ENCODE peak calls at places on chromosomes 1 and 21, in four cellular contexts. One of them, this sample, is unnamed.

GRCh38 chr21:29130234-29130993 is at the start of gene MAP3K7CL:
- DNase-seq in IMR-90: peak
- DNase-seq in mesendoderm: peak
- DNase-seq in H1: no peak
- DNase-seq in this sample: no peak

GRCh38 chr1:224212618-224213037 is 29.6 kb downstream of the DEGS1 start:
- DNase-seq in IMR-90: no peak
- DNase-seq in mesendoderm: no peak
- DNase-seq in H1: no peak
- DNase-seq in this sample: no peak

GRCh38 chr1:192580351-192580962 is 4.9 kb downstream of the RGS1 start:
- DNase-seq in IMR-90: peak
- DNase-seq in mesendoderm: peak
- DNase-seq in H1: no peak
- DNase-seq in this sample: no peak

GRCh38 chr1:29290414-29290980 is 54.2 kb downstream of the PTPRU start:
- DNase-seq in IMR-90: peak
- DNase-seq in mesendoderm: no peak
- DNase-seq in H1: no peak
- DNase-seq in this sample: no peak

GRCh38 chr1:178575611-178576331 is 62.9 kb downstream of the TEX35 start:
- DNase-seq in IMR-90: peak
- DNase-seq in mesendoderm: no peak
- DNase-seq in H1: no peak
- DNase-seq in this sample: no peak

GRCh38 chr1:56434659-56435202 is 144.6 kb downstream of the PLPP3 start:
- DNase-seq in IMR-90: no peak
- DNase-seq in mesendoderm: peak
- DNase-seq in H1: no peak
- DNase-seq in this sample: no peak

GRCh38 chr1:1440941-1441888 is 5.7 kb downstream of the VWA1 start:
- DNase-seq in IMR-90: no peak
- DNase-seq in mesendoderm: peak
- DNase-seq in H1: peak
- DNase-seq in this sample: no peak

GRCh38 chr1:192709544-192709943 is 73.6 kb downstream of the RGS13 start:
- DNase-seq in IMR-90: peak
- DNase-seq in mesendoderm: peak
- DNase-seq in H1: no peak
- DNase-seq in this sample: no peak

GRCh38 chr1:20448626-20449215 is 37.3 kb downstream of the CAMK2N1 start:
- DNase-seq in IMR-90: no peak
- DNase-seq in mesendoderm: peak
- DNase-seq in H1: no peak
- DNase-seq in this sample: no peak

GRCh38 chr1:3691421-3692204 is 39.3 kb downstream of the TP73 start:
- DNase-seq in IMR-90: no peak
- DNase-seq in mesendoderm: no peak
- DNase-seq in H1: no peak
- DNase-seq in this sample: no peak

GRCh38 chr1:26597629-26598039 is 68.1 kb downstream of the RPS6KA1 start:
- DNase-seq in IMR-90: peak
- DNase-seq in mesendoderm: peak
- DNase-seq in H1: no peak
- DNase-seq in this sample: no peak

GRCh38 chr1:174788981-174789380 is 210.8 kb upstream of the CACYBP start:
- DNase-seq in IMR-90: peak
- DNase-seq in mesendoderm: no peak
- DNase-seq in H1: no peak
- DNase-seq in this sample: no peak

GRCh38 chr1:225426395-225427248 is 1.2 kb downstream of the LBR start:
- DNase-seq in IMR-90: peak
- DNase-seq in mesendoderm: peak
- DNase-seq in H1: no peak
- DNase-seq in this sample: no peak

GRCh38 chr1:110545492-110545891 is 26.5 kb upstream of the KCNA10 start:
- DNase-seq in IMR-90: no peak
- DNase-seq in mesendoderm: no peak
- DNase-seq in H1: no peak
- DNase-seq in this sample: no peak

GRCh38 chr1:25544819-25545218 is 1.4 kb downstream of the LDLRAP1 start:
- DNase-seq in IMR-90: no peak
- DNase-seq in mesendoderm: no peak
- DNase-seq in H1: no peak
- DNase-seq in this sample: no peak

GRCh38 chr1:25543106-25543424 is 341 bp upstream of the LDLRAP1 start:
- DNase-seq in IMR-90: no peak
- DNase-seq in mesendoderm: no peak
- DNase-seq in H1: no peak
- DNase-seq in this sample: no peak

GRCh38 chr1:25543425-25544242 is at the start of gene LDLRAP1:
- DNase-seq in IMR-90: peak
- DNase-seq in mesendoderm: peak
- DNase-seq in H1: peak
- DNase-seq in this sample: peak

GRCh38 chr1:25545767-25546166 is 2.4 kb downstream of the LDLRAP1 start:
- DNase-seq in IMR-90: no peak
- DNase-seq in mesendoderm: no peak
- DNase-seq in H1: no peak
- DNase-seq in this sample: no peak

GRCh38 chr1:25544243-25544764 is 898 bp downstream of the LDLRAP1 start:
- DNase-seq in IMR-90: no peak
- DNase-seq in mesendoderm: no peak
- DNase-seq in H1: no peak
- DNase-seq in this sample: no peak
- H4K8ac ChIP-seq in IMR-90: no peak
- H4K8ac ChIP-seq in mesendoderm: no peak
- H4K8ac ChIP-seq in H1: peak
- H4K8ac ChIP-seq in this sample: no peak

GRCh38 chr1:201399352-201400126 is 415 bp upstream of the LAD1 start:
- DNase-seq in IMR-90: no peak
- DNase-seq in mesendoderm: peak
- DNase-seq in H1: peak
- DNase-seq in this sample: peak
- H2BK15ac ChIP-seq in IMR-90: no peak
- H2BK15ac ChIP-seq in mesendoderm: peak
- H2BK15ac ChIP-seq in H1: peak
- H2BK15ac ChIP-seq in this sample: no peak

DNA sequence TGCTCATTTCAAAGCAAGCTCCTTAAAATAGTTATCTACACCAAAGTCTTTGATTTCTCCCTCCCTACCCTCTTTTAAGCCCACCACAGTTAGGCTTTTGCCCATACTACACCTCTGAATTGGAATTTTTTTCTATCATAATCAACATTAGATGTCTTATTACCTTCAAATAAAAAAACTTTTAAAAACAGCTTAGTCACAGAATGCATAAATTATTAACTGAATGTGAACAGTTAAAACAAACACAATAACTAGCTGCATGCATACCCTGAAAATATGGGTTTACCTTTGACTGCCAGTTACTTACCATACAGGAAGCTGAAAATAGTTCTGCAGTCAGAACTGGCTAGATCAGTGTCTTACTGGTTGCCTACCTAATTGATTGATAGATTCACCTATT is 210.9 kb downstream of the TGFB2 start:
- DNase-seq in IMR-90: no peak
- DNase-seq in mesendoderm: no peak
- DNase-seq in H1: no peak
- DNase-seq in this sample: no peak
- H3K56ac ChIP-seq in IMR-90: no peak
- H3K56ac ChIP-seq in mesendoderm: no peak
- H3K56ac ChIP-seq in H1: no peak
- H3K56ac ChIP-seq in this sample: no peak

GRCh38 chr1:40692429-40692905 is 963 bp downstream of the NFYC start:
- DNase-seq in IMR-90: peak
- DNase-seq in mesendoderm: peak
- DNase-seq in H1: no peak
- DNase-seq in this sample: no peak
- H4K8ac ChIP-seq in IMR-90: peak
- H4K8ac ChIP-seq in mesendoderm: no peak
- H4K8ac ChIP-seq in H1: peak
- H4K8ac ChIP-seq in this sample: no peak

DNA sequence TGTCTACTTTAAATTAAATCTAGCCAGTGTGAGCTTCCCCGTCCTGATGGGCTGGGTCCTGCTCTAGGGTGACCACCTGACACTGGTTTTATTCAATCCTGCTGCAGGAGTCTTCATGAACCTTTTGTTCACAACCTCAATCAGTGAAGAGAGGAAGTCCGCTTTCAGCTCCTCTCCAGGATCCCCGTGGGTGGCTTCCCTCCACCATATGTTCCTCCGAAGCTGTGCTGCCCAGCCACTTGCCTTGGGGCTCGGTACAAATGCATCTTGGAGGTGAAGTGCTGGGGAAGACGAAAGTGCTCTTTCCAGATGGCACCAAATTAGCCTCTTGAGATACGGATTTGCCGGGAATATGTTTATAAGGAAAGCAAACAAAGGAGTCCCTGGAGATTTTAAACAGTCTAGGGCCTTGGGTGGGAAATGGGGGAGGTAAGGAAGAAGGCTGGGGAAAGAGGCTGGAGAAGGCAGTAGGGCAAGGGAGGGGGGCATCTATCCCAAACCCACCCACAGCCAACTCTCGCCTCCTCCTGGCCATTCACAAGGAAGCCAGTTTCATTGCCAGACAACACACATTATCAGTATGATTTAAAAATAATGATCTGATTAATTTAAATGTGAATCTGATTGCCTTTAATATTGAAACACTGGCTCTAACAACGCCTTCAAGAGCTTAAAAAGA is 430.8 kb downstream of the DISC1 start:
- DNase-seq in IMR-90: no peak
- DNase-seq in mesendoderm: peak
- DNase-seq in H1: no peak
- DNase-seq in this sample: no peak
- H2BK15ac ChIP-seq in IMR-90: no peak
- H2BK15ac ChIP-seq in mesendoderm: no peak
- H2BK15ac ChIP-seq in H1: no peak
- H2BK15ac ChIP-seq in this sample: no peak

DNA sequence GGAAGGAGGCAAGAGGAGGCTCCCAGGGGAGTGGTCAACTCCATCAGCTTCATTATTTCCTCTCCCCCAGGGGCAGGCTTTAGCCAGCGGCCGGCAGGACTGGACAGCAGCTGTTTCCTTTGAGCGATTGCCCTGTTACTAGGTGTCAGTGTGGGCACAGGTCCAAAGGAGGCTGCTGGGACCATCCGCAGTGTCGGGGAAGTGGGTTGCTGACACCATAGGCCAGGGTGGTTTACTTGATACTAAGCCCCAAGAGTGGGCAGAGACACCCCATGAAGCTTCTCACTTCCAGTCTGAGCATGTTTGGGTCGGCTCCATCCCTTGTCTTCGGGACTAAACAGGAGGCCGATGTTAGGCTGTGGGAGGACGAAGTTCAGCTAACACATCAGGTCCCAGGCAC is 63.6 kb downstream of the KAZN start:
- DNase-seq in IMR-90: no peak
- DNase-seq in mesendoderm: no peak
- DNase-seq in H1: no peak
- DNase-seq in this sample: no peak
- H3K56ac ChIP-seq in IMR-90: no peak
- H3K56ac ChIP-seq in mesendoderm: no peak
- H3K56ac ChIP-seq in H1: no peak
- H3K56ac ChIP-seq in this sample: no peak

DNA sequence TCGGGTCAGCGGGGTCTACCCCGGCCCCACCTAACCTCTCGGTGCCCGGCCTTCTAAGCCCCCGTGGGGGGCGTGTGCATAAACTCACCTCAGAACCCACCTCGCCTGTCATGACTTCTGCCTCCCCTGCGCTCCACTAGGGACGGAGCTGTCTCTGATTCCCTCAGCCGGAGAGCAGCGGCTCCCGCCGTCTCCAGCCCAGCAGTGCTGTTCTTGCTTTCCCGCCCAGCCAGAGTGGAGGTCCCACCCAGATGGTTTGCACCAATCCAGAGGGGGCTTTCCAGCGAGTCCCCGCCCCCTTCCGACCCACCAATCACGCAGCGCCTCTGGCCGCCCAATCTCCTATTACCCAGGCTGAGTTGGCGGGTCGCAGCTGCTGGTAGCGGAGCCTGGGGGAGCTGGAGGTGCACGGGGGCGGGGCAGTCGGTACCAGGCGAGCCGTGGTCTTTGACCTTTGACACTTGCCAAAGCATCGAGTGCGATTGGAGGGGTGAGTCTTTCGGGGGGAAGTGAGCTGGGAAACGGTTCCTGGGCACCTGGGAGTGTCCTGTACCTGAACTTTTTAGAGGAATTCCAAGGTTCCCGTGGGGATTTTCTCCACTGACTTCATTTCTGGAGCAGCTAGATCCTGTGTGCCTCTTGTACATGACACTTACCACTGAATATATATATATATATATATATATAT is at the start of gene CLSPN:
- DNase-seq in IMR-90: peak
- DNase-seq in mesendoderm: peak
- DNase-seq in H1: peak
- DNase-seq in this sample: peak
- H4K8ac ChIP-seq in IMR-90: peak
- H4K8ac ChIP-seq in mesendoderm: peak
- H4K8ac ChIP-seq in H1: peak
- H4K8ac ChIP-seq in this sample: no peak

GRCh38 chr1:16183765-16184556 is 28.1 kb upstream of the EPHA2 start:
- DNase-seq in IMR-90: no peak
- DNase-seq in mesendoderm: no peak
- DNase-seq in H1: no peak
- DNase-seq in this sample: no peak
- H2BK15ac ChIP-seq in IMR-90: peak
- H2BK15ac ChIP-seq in mesendoderm: no peak
- H2BK15ac ChIP-seq in H1: no peak
- H2BK15ac ChIP-seq in this sample: no peak

DNA sequence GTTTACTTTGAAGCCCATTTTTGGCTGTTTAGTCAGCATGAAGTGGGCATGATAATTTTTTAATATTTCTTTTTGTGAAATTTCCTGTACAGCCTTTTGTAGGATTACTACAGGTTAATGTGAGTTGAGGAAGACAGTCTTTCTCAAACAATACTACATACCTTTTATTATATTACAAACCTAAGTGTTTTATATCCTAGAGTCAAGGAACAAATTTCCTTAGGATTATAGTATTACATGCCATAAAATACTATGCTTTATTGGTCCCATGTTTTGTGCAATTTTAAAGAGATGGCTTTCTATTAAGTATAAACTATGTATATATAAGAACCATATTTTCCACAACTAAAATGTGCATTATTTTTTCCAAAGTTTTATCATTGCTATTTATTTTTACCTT is 9.2 kb upstream of the CHAF1B start:
- DNase-seq in IMR-90: no peak
- DNase-seq in mesendoderm: no peak
- DNase-seq in H1: no peak
- DNase-seq in this sample: no peak
- H3K56ac ChIP-seq in IMR-90: no peak
- H3K56ac ChIP-seq in mesendoderm: no peak
- H3K56ac ChIP-seq in H1: no peak
- H3K56ac ChIP-seq in this sample: no peak

This sample was measured in H9.